ENCODE peak calls at places on chromosomes 6 and 20, in six cellular contexts. One of them, this sample, is unnamed.

GRCh38 chr6:106752641-106753040 is 123.3 kb downstream of the QRSL1 start:
- DNase-seq in WTC11: no peak
- DNase-seq in GM10248: no peak
- DNase-seq in heart right ventricle: no peak
- DNase-seq in WERI-Rb-1: no peak
- DNase-seq in endothelial cell of umbilical vein: no peak
- DNase-seq in this sample: no peak

GRCh38 chr6:112231609-112232060 is 22.7 kb downstream of the LAMA4 start:
- DNase-seq in WTC11: no peak
- DNase-seq in GM10248: no peak
- DNase-seq in heart right ventricle: no peak
- DNase-seq in WERI-Rb-1: no peak
- DNase-seq in endothelial cell of umbilical vein: peak; percentile 95
- DNase-seq in this sample: no peak

GRCh38 chr6:167109661-167110060 is 13.2 kb upstream of the CCR6 start:
- DNase-seq in WTC11: no peak
- DNase-seq in GM10248: no peak
- DNase-seq in heart right ventricle: no peak
- DNase-seq in WERI-Rb-1: no peak
- DNase-seq in endothelial cell of umbilical vein: no peak
- DNase-seq in this sample: no peak

GRCh38 chr6:33958208-33958862 is 154.5 kb upstream of the MLN start:
- DNase-seq in WTC11: peak; percentile 75
- DNase-seq in GM10248: no peak
- DNase-seq in heart right ventricle: no peak
- DNase-seq in WERI-Rb-1: peak; percentile 81
- DNase-seq in endothelial cell of umbilical vein: no peak
- DNase-seq in this sample: no peak

GRCh38 chr6:33613146-33613793 is 7.9 kb upstream of the ITPR3 start:
- DNase-seq in WTC11: no peak
- DNase-seq in GM10248: no peak
- DNase-seq in heart right ventricle: no peak
- DNase-seq in WERI-Rb-1: no peak
- DNase-seq in endothelial cell of umbilical vein: no peak
- DNase-seq in this sample: no peak

GRCh38 chr20:21808863-21809664 is 103.6 kb downstream of the PAX1 start:
- DNase-seq in WTC11: peak; percentile 89
- DNase-seq in GM10248: peak; percentile 72
- DNase-seq in heart right ventricle: peak; percentile 24
- DNase-seq in WERI-Rb-1: peak; percentile 56
- DNase-seq in endothelial cell of umbilical vein: no peak
- DNase-seq in this sample: peak; percentile 63

GRCh38 chr6:34513628-34514027 is 42.5 kb downstream of the SPDEF start:
- DNase-seq in WTC11: no peak
- DNase-seq in GM10248: no peak
- DNase-seq in heart right ventricle: no peak
- DNase-seq in WERI-Rb-1: peak; percentile 99
- DNase-seq in endothelial cell of umbilical vein: no peak
- DNase-seq in this sample: no peak

GRCh38 chr6:166297606-166298005 is 10.6 kb downstream of the PRR18 start:
- DNase-seq in WTC11: no peak
- DNase-seq in GM10248: no peak
- DNase-seq in heart right ventricle: no peak
- DNase-seq in WERI-Rb-1: no peak
- DNase-seq in endothelial cell of umbilical vein: no peak
- DNase-seq in this sample: no peak

GRCh38 chr6:3631862-3632261 is 119.7 kb downstream of the PXDC1 start:
- DNase-seq in WTC11: no peak
- DNase-seq in GM10248: no peak
- DNase-seq in heart right ventricle: no peak
- DNase-seq in WERI-Rb-1: no peak
- DNase-seq in endothelial cell of umbilical vein: no peak
- DNase-seq in this sample: no peak

GRCh38 chr20:7694940-7695567 is 245.2 kb downstream of the HAO1 start:
- DNase-seq in WTC11: no peak
- DNase-seq in GM10248: no peak
- DNase-seq in heart right ventricle: no peak
- DNase-seq in WERI-Rb-1: no peak
- DNase-seq in endothelial cell of umbilical vein: no peak
- DNase-seq in this sample: no peak

GRCh38 chr6:12009904-12010634 is 2.0 kb upstream of the HIVEP1 start:
- DNase-seq in WTC11: no peak
- DNase-seq in GM10248: no peak
- DNase-seq in heart right ventricle: peak; percentile 62
- DNase-seq in WERI-Rb-1: no peak
- DNase-seq in endothelial cell of umbilical vein: peak; percentile 78
- DNase-seq in this sample: peak; percentile 23

GRCh38 chr6:150573041-150573681 is 26.5 kb upstream of the PLEKHG1 start:
- DNase-seq in WTC11: no peak
- DNase-seq in GM10248: no peak
- DNase-seq in heart right ventricle: peak; percentile 22
- DNase-seq in WERI-Rb-1: peak; percentile 37
- DNase-seq in endothelial cell of umbilical vein: no peak
- DNase-seq in this sample: no peak

GRCh38 chr6:33198159-33198852 is 2.2 kb downstream of the RXRB start:
- DNase-seq in WTC11: no peak
- DNase-seq in GM10248: no peak
- DNase-seq in heart right ventricle: no peak
- DNase-seq in WERI-Rb-1: no peak
- DNase-seq in endothelial cell of umbilical vein: no peak
- DNase-seq in this sample: no peak

GRCh38 chr6:142367501-142368018 is 65.8 kb downstream of the ADGRG6 start:
- DNase-seq in WTC11: no peak
- DNase-seq in GM10248: no peak
- DNase-seq in heart right ventricle: no peak
- DNase-seq in WERI-Rb-1: no peak
- DNase-seq in endothelial cell of umbilical vein: no peak
- DNase-seq in this sample: no peak

GRCh38 chr6:138011413-138011812 is 95.8 kb downstream of the PERP start:
- DNase-seq in WTC11: no peak
- DNase-seq in GM10248: no peak
- DNase-seq in heart right ventricle: no peak
- DNase-seq in WERI-Rb-1: no peak
- DNase-seq in endothelial cell of umbilical vein: no peak
- DNase-seq in this sample: no peak

GRCh38 chr6:35449287-35449881 is 2.8 kb upstream of the FANCE start:
- DNase-seq in WTC11: no peak
- DNase-seq in GM10248: peak; percentile 86
- DNase-seq in heart right ventricle: no peak
- DNase-seq in WERI-Rb-1: no peak
- DNase-seq in endothelial cell of umbilical vein: peak; percentile 62
- DNase-seq in this sample: peak; percentile 91

GRCh38 chr20:52379723-52380336 is 188.3 kb upstream of the ZFP64 start:
- DNase-seq in WTC11: peak; percentile 57
- DNase-seq in GM10248: peak; percentile 34
- DNase-seq in heart right ventricle: peak; percentile 15
- DNase-seq in WERI-Rb-1: peak; percentile 13
- DNase-seq in endothelial cell of umbilical vein: peak; percentile 52
- DNase-seq in this sample: peak; percentile 35

GRCh38 chr20:39039261-39039660 is 77.1 kb downstream of the DHX35 start:
- DNase-seq in WTC11: no peak
- DNase-seq in GM10248: no peak
- DNase-seq in heart right ventricle: no peak
- DNase-seq in WERI-Rb-1: no peak
- DNase-seq in endothelial cell of umbilical vein: no peak
- DNase-seq in this sample: no peak

GRCh38 chr6:131924881-131925474 is 26.2 kb downstream of the CCN2 start:
- DNase-seq in WTC11: no peak
- DNase-seq in GM10248: no peak
- DNase-seq in heart right ventricle: no peak
- DNase-seq in WERI-Rb-1: no peak
- DNase-seq in endothelial cell of umbilical vein: peak; percentile 70
- DNase-seq in this sample: peak; percentile 34

GRCh38 chr20:32536861-32537656 is 48.1 kb downstream of the NOL4L start:
- DNase-seq in WTC11: peak; percentile 42
- DNase-seq in GM10248: no peak
- DNase-seq in heart right ventricle: no peak
- DNase-seq in WERI-Rb-1: no peak
- DNase-seq in endothelial cell of umbilical vein: no peak
- DNase-seq in this sample: no peak

GRCh38 chr20:37392441-37393195 is 46.7 kb downstream of the SRC start:
- DNase-seq in WTC11: peak; percentile 50
- DNase-seq in GM10248: no peak
- DNase-seq in heart right ventricle: no peak
- DNase-seq in WERI-Rb-1: peak; percentile 47
- DNase-seq in endothelial cell of umbilical vein: no peak
- DNase-seq in this sample: no peak

GRCh38 chr6:38039497-38039896 is 220.0 kb downstream of the ZFAND3 start:
- DNase-seq in WTC11: no peak
- DNase-seq in GM10248: no peak
- DNase-seq in heart right ventricle: no peak
- DNase-seq in WERI-Rb-1: no peak
- DNase-seq in endothelial cell of umbilical vein: no peak
- DNase-seq in this sample: no peak

GRCh38 chr6:125300992-125301434 is 754 bp downstream of the HDDC2 start:
- DNase-seq in WTC11: no peak
- DNase-seq in GM10248: peak; percentile 25
- DNase-seq in heart right ventricle: no peak
- DNase-seq in WERI-Rb-1: no peak
- DNase-seq in endothelial cell of umbilical vein: peak; percentile 26
- DNase-seq in this sample: peak; percentile 32

GRCh38 chr6:1240766-1241165 is 71.1 kb upstream of the FOXQ1 start:
- DNase-seq in WTC11: no peak
- DNase-seq in GM10248: no peak
- DNase-seq in heart right ventricle: no peak
- DNase-seq in WERI-Rb-1: no peak
- DNase-seq in endothelial cell of umbilical vein: no peak
- DNase-seq in this sample: no peak

GRCh38 chr20:34990661-34991214 is 35.1 kb downstream of the MYH7B start:
- DNase-seq in WTC11: no peak
- DNase-seq in GM10248: no peak
- DNase-seq in heart right ventricle: no peak
- DNase-seq in WERI-Rb-1: no peak
- DNase-seq in endothelial cell of umbilical vein: no peak
- DNase-seq in this sample: no peak
- TF ChIP-seq CTCF in WTC11: no peak
- TF ChIP-seq CTCF in GM10248: no peak
- TF ChIP-seq CTCF in heart right ventricle: no peak
- TF ChIP-seq CTCF in WERI-Rb-1: no peak
- TF ChIP-seq CTCF in endothelial cell of umbilical vein: no peak
- TF ChIP-seq CTCF in this sample: no peak

DNA sequence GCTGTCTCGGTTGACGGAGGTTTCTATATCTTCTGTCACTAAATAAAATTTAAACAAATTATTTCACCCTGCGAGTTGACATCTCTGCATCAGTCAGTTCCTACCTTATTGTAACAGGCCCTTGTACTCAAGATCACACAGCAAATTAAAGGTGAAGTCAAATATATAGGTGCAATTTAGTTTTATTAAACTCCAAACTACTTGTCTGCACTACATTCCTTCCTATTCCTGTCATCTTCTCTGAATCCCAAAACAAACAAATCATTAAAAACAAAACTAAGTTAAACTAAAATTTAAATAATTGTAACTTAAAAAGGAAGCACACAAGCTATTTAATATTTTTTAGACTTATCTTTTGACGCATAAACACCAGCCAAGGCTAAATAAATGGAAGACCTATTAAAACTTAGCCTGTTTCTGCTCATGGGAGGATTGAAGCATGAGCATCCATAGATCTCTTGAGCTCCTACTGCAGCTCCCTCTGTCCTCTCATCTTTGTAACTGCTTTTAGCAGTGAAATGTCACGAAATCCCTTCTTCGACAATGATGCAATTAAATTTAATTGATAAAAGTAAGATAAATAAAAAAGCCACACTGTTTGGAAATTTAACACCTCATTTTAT is 1152.3 kb upstream of the GJE1 start:
- DNase-seq in WTC11: no peak
- DNase-seq in GM10248: no peak
- DNase-seq in heart right ventricle: no peak
- DNase-seq in WERI-Rb-1: no peak
- DNase-seq in endothelial cell of umbilical vein: no peak
- DNase-seq in this sample: no peak
- TF ChIP-seq CTCF in WTC11: no peak
- TF ChIP-seq CTCF in GM10248: no peak
- TF ChIP-seq CTCF in heart right ventricle: no peak
- TF ChIP-seq CTCF in WERI-Rb-1: no peak
- TF ChIP-seq CTCF in endothelial cell of umbilical vein: no peak
- TF ChIP-seq CTCF in this sample: no peak

DNA sequence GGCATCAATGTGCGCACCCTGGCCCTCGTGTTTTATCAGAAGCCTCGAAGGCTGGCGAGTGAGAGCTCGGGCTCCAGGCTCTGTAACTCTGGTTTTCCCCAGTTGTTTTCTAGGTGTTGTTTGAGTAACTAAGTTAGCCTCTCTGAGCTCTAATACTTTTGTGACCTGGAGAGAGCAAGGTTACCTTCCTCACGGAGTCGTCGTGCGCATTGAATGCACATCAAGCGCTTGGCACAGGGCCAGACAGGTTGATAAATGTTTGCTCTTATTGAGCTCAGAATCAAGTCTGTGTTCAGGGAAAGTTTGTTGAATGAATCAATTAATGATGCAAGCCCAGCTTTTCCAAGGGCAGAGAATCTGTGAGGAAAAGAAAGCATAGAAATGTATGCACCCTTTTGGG is 33.5 kb downstream of the EDN3 start:
- DNase-seq in WTC11: no peak
- DNase-seq in GM10248: no peak
- DNase-seq in heart right ventricle: no peak
- DNase-seq in WERI-Rb-1: no peak
- DNase-seq in endothelial cell of umbilical vein: no peak
- DNase-seq in this sample: no peak
- TF ChIP-seq CTCF in WTC11: no peak
- TF ChIP-seq CTCF in GM10248: no peak
- TF ChIP-seq CTCF in heart right ventricle: no peak
- TF ChIP-seq CTCF in WERI-Rb-1: no peak
- TF ChIP-seq CTCF in endothelial cell of umbilical vein: no peak
- TF ChIP-seq CTCF in this sample: no peak

GRCh38 chr6:157778719-157779118 is 44.3 kb upstream of the SNX9 start:
- DNase-seq in WTC11: no peak
- DNase-seq in GM10248: no peak
- DNase-seq in heart right ventricle: no peak
- DNase-seq in WERI-Rb-1: no peak
- DNase-seq in endothelial cell of umbilical vein: no peak
- DNase-seq in this sample: no peak

GRCh38 chr6:157777344-157777743 is 45.7 kb upstream of the SNX9 start:
- DNase-seq in WTC11: no peak
- DNase-seq in GM10248: no peak
- DNase-seq in heart right ventricle: no peak
- DNase-seq in WERI-Rb-1: no peak
- DNase-seq in endothelial cell of umbilical vein: no peak
- DNase-seq in this sample: no peak

GRCh38 chr6:157775376-157775775 is 47.7 kb upstream of the SNX9 start:
- DNase-seq in WTC11: no peak
- DNase-seq in GM10248: no peak
- DNase-seq in heart right ventricle: no peak
- DNase-seq in WERI-Rb-1: no peak
- DNase-seq in endothelial cell of umbilical vein: no peak
- DNase-seq in this sample: no peak

GRCh38 chr6:157774153-157775135 is 48.6 kb upstream of the SNX9 start:
- DNase-seq in WTC11: no peak
- DNase-seq in GM10248: peak; percentile 71
- DNase-seq in heart right ventricle: no peak
- DNase-seq in WERI-Rb-1: no peak
- DNase-seq in endothelial cell of umbilical vein: no peak
- DNase-seq in this sample: peak; percentile 49

GRCh38 chr6:157779705-157780604 is 43.1 kb upstream of the SNX9 start:
- DNase-seq in WTC11: no peak
- DNase-seq in GM10248: no peak
- DNase-seq in heart right ventricle: no peak
- DNase-seq in WERI-Rb-1: no peak
- DNase-seq in endothelial cell of umbilical vein: no peak
- DNase-seq in this sample: no peak
- TF ChIP-seq CTCF in WTC11: no peak
- TF ChIP-seq CTCF in GM10248: no peak
- TF ChIP-seq CTCF in heart right ventricle: no peak
- TF ChIP-seq CTCF in WERI-Rb-1: no peak
- TF ChIP-seq CTCF in endothelial cell of umbilical vein: no peak
- TF ChIP-seq CTCF in this sample: no peak